ENCODE peak calls at places on chromosomes 1 and 21, in four cellular contexts. B is H1, N is K562, C is GM12878. T is an unnamed sample.

GRCh38 chr21:31905444-31906400 is 32.9 kb downstream of the HUNK start:
- DNase-seq in B (no peak), N (no peak), C (no peak), T (no peak)

GRCh38 chr21:41180752-41181151 is 12.8 kb downstream of the BACE2 start:
- DNase-seq in B (no peak), N (no peak), C (no peak), T (no peak)

GRCh38 chr1:40861227-40862003 is 748 bp downstream of the CITED4 start:
- DNase-seq in B (peak), N (no peak), C (no peak), T (no peak)

GRCh38 chr1:220157738-220158137 is 63.8 kb downstream of the IARS2 start:
- DNase-seq in B (no peak), N (no peak), C (no peak), T (peak)

GRCh38 chr1:32972814-32973428 is 8.3 kb upstream of the RNF19B start:
- DNase-seq in B (peak), N (no peak), C (no peak), T (peak)

GRCh38 chr1:212037900-212038299 is 2.4 kb downstream of the DTL start:
- DNase-seq in B (no peak), N (no peak), C (no peak), T (no peak)

GRCh38 chr1:178918955-178919354 is 48.1 kb upstream of the ANGPTL1 start:
- DNase-seq in B (no peak), N (no peak), C (no peak), T (peak)

GRCh38 chr21:34345892-34346291 is 17.9 kb upstream of the KCNE2 start:
- DNase-seq in B (no peak), N (no peak), C (no peak), T (no peak)

GRCh38 chr1:206723500-206724472 is 39.1 kb downstream of the MAPKAPK2 start:
- DNase-seq in B (no peak), N (no peak), C (no peak), T (no peak)

GRCh38 chr1:165353731-165354671 is 2.5 kb downstream of the LMX1A start:
- DNase-seq in B (peak), N (no peak), C (no peak), T (no peak)

GRCh38 chr1:156582388-156583022 is 3.0 kb downstream of the TTC24 start:
- DNase-seq in B (no peak), N (no peak), C (no peak), T (no peak)

GRCh38 chr1:24890861-24891260 is 39.2 kb downstream of the RUNX3 start:
- DNase-seq in B (no peak), N (no peak), C (no peak), T (no peak)

GRCh38 chr1:212012034-212012740 is 23.2 kb downstream of the INTS7 start:
- DNase-seq in B (peak), N (peak), C (peak), T (peak)

GRCh38 chr1:226957714-226958113 is 17.6 kb downstream of the COQ8A start:
- DNase-seq in B (no peak), N (no peak), C (no peak), T (no peak)
- TF ChIP-seq MAX in B (no peak), N (no peak), C (no peak), T (no peak)

DNA sequence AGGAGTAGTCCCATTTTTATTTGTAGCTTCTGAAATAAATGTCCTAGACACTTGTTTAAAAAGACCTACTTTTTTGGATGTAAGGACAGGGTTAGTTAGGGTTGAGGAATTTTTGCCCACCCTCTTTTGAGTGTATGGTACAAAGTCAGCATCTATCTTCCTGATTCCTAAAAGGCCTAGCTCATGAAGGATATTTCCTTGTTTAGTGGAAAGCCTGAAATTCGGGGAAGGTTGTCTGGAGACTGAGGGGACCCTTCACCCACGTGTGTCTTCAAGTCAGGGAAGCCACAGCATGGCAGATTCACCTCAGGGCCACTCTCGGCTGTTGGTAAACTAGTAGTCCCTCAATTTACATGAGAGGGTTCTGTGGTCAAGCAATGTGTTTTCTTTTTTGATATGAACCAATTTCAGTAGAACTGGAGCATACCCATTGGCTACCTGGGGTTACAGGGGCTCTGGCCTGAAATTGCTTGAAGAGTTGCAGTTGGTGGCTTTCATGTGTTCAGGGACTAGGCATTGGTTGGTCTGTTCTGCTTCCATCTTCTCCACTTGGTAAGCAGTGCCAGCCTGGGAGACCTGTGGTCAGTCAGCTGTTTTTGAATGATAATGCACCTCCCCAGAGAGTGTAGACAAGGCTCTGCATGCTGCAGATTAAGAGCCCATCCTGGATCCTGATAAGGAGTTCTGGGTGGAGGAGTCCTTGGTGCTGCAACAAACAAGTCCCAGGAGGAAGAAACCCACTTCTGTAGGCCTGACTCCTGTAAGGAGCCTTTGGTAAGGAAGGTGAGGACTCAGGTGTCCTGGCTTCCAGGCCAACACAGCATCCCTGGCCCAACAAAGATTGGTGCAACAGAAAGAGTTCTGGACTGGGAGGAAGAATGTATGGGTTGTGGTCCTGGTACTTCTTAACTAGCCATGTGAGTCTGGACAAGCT is 6.3 kb downstream of the BTG2 start:
- DNase-seq in B (no peak), N (peak), C (no peak), T (no peak)
- TF ChIP-seq EZH2 in B (no peak), N (no peak), C (no peak), T (no peak)

GRCh38 chr1:226674892-226675719 is 64.0 kb downstream of the ITPKB start:
- DNase-seq in B (no peak), N (no peak), C (peak), T (peak)
- TF ChIP-seq MAX in B (no peak), N (no peak), C (no peak), T (no peak)

GRCh38 chr1:197995408-197996258 is 78.5 kb downstream of the LHX9 start:
- DNase-seq in B (no peak), N (peak), C (no peak), T (no peak)
- TF ChIP-seq EZH2 in B (no peak), N (no peak), C (no peak), T (no peak)

GRCh38 chr21:44947930-44948331 is 8.1 kb downstream of the SLX9 start:
- DNase-seq in B (no peak), N (no peak), C (no peak), T (no peak)

GRCh38 chr21:44950351-44950750 is 10.5 kb downstream of the SLX9 start:
- DNase-seq in B (no peak), N (no peak), C (no peak), T (no peak)

GRCh38 chr21:44948426-44949120 is 8.7 kb downstream of the SLX9 start:
- DNase-seq in B (no peak), N (no peak), C (no peak), T (no peak)

GRCh38 chr21:44950016-44950326 is 10.1 kb downstream of the SLX9 start:
- DNase-seq in B (no peak), N (no peak), C (no peak), T (no peak)

GRCh38 chr21:44949161-44950015 is 9.6 kb downstream of the SLX9 start:
- DNase-seq in B (peak), N (peak), C (no peak), T (peak)
- TF ChIP-seq MAX in B (peak), N (no peak), C (no peak), T (no peak)

DNA sequence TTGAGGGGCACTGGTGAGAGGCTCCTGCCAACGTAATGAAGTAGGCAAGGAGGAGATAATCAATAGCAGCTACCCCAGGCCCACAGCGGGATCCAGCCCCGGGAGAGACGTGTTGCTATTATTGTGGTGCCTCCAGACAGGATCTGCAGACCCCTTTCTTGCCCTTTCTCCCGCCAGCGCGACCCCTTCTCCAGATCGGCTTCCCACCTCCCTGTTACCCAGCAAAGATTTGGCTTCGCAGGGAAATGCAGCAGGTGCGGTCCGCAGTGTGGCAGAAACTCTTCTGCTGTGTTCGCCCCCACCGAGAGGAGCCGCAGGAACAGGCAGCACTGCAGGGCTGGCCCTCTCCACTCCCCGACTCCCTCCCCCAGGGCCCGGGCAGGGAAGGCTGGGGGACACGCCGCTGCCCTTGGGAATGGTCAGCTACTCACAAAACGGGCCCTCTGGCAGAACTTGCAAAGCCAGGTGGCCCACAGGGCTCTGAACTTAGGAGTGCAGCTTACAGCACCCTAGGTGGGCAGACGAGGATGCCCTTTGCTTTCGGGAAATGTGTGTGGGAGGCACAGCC is 1.6 kb upstream of the KCNA2 start:
- DNase-seq in B (peak), N (no peak), C (no peak), T (no peak)
- TF ChIP-seq EZH2 in B (peak), N (no peak), C (peak), T (peak)

GRCh38 chr1:20604678-20605077 is 15.8 kb downstream of the CDA start:
- DNase-seq in B (no peak), N (no peak), C (no peak), T (no peak)

GRCh38 chr1:20602851-20603450 is 14.1 kb downstream of the CDA start:
- DNase-seq in B (no peak), N (no peak), C (no peak), T (no peak)

GRCh38 chr1:20603473-20604464 is 14.9 kb downstream of the CDA start:
- DNase-seq in B (no peak), N (no peak), C (no peak), T (no peak)

GRCh38 chr1:20600156-20600555 is 11.3 kb downstream of the CDA start:
- DNase-seq in B (no peak), N (no peak), C (no peak), T (no peak)

DNA sequence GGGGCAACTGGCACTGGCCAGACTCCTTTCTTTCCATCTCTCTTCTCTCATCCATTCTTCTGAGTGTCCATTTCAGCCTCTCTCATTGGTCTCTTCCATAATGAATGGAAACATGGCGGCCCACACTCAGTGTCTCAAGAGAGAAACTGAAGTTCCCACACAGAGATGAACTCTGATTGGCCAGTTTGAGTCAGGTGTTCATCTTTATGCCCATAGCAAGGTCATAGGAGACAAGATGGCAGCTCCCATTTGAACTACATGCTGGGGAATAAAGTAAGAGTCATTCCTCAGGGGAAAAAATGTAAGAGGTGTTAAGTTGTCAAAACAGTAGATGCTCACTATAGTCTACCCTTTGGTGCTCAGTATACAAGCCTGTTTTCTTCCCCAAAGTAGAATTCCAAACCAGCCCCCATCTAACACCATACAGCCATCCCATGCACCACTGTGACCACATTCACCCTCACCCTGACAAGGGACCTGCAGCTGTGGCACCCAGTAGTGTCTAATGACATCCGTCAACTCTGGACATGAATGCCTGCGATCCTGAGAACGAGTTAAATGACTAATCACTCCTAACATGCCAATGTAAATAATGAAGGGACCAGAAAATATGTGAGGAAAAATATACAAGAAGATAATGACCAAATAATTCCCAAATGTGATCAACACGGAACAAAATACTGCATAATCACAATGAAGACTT is 12.4 kb downstream of the CDA start:
- DNase-seq in B (no peak), N (peak), C (no peak), T (peak)
- TF ChIP-seq MAX in B (no peak), N (no peak), C (no peak), T (no peak)

DNA sequence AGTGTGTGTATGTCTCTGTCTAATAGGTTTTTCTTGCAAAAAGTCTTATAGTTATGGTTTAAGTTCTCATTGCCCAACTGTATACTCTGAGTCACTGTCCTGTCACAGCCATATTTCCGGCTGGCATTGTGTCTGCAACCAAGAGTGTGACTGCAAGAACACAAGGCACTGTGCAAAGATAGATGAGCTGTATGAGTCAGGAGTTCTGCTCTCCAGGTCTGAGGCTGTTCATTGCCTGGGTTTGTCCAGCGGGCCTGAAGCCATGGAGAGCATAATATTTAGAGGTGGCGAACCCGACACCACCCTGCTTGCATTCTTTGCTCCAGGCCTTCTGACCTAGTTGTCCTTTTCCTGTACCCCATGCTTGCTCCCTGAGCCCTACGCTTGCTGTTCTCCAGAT is 50.9 kb upstream of the CNIH3 start:
- DNase-seq in B (no peak), N (no peak), C (no peak), T (peak)
- TF ChIP-seq EZH2 in B (no peak), N (no peak), C (no peak), T (no peak)